ENCODE peak calls at places on chromosome X, in seven cellular contexts. One of them, this sample, is unnamed.

GRCh38 chrX:74451450-74452198 is 30.3 kb downstream of the SLC16A2 start:
- DNase-seq in CD8-positive, alpha-beta T cell: no peak
- DNase-seq in A549: no peak
- DNase-seq in AG09309: no peak
- DNase-seq in astrocyte: no peak
- DNase-seq in WERI-Rb-1: no peak
- DNase-seq in psoas muscle: no peak
- DNase-seq in this sample: no peak

GRCh38 chrX:71976753-71977152 is 66.1 kb downstream of the NHSL2 start:
- DNase-seq in CD8-positive, alpha-beta T cell: no peak
- DNase-seq in A549: no peak
- DNase-seq in AG09309: no peak
- DNase-seq in astrocyte: no peak
- DNase-seq in WERI-Rb-1: no peak
- DNase-seq in psoas muscle: no peak
- DNase-seq in this sample: no peak

GRCh38 chrX:3990569-3990968 is 277.1 kb upstream of the PRKX start:
- DNase-seq in CD8-positive, alpha-beta T cell: no peak
- DNase-seq in A549: no peak
- DNase-seq in AG09309: no peak
- DNase-seq in astrocyte: no peak
- DNase-seq in WERI-Rb-1: no peak
- DNase-seq in psoas muscle: no peak
- DNase-seq in this sample: no peak

GRCh38 chrX:31200430-31200829 is 128.6 kb upstream of the FTHL17 start:
- DNase-seq in CD8-positive, alpha-beta T cell: no peak
- DNase-seq in A549: no peak
- DNase-seq in AG09309: no peak
- DNase-seq in astrocyte: no peak
- DNase-seq in WERI-Rb-1: no peak
- DNase-seq in psoas muscle: no peak
- DNase-seq in this sample: no peak

GRCh38 chrX:16278927-16279326 is 111.6 kb downstream of the MAGEB17 start:
- DNase-seq in CD8-positive, alpha-beta T cell: no peak
- DNase-seq in A549: peak; percentile 7
- DNase-seq in AG09309: no peak
- DNase-seq in astrocyte: no peak
- DNase-seq in WERI-Rb-1: peak; percentile 17
- DNase-seq in psoas muscle: no peak
- DNase-seq in this sample: no peak

GRCh38 chrX:2707334-2707760 is 16.3 kb downstream of the CD99 start:
- DNase-seq in CD8-positive, alpha-beta T cell: peak; percentile 43
- DNase-seq in A549: peak; percentile 97
- DNase-seq in AG09309: no peak
- DNase-seq in astrocyte: peak; percentile 70
- DNase-seq in WERI-Rb-1: peak; percentile 15
- DNase-seq in psoas muscle: peak; percentile 80
- DNase-seq in this sample: peak; percentile 85

GRCh38 chrX:40922307-40922706 is 162.9 kb upstream of the USP9X start:
- DNase-seq in CD8-positive, alpha-beta T cell: no peak
- DNase-seq in A549: peak; percentile 63
- DNase-seq in AG09309: no peak
- DNase-seq in astrocyte: peak; percentile 73
- DNase-seq in WERI-Rb-1: peak; percentile 13
- DNase-seq in psoas muscle: no peak
- DNase-seq in this sample: no peak

GRCh38 chrX:107450823-107451509 is 1.5 kb downstream of the FRMPD3 start:
- DNase-seq in CD8-positive, alpha-beta T cell: no peak
- DNase-seq in A549: peak; percentile 16
- DNase-seq in AG09309: no peak
- DNase-seq in astrocyte: no peak
- DNase-seq in WERI-Rb-1: peak; percentile 59
- DNase-seq in psoas muscle: no peak
- DNase-seq in this sample: no peak

GRCh38 chrX:3950373-3950772 is 236.9 kb upstream of the PRKX start:
- DNase-seq in CD8-positive, alpha-beta T cell: no peak
- DNase-seq in A549: no peak
- DNase-seq in AG09309: no peak
- DNase-seq in astrocyte: peak; percentile 3
- DNase-seq in WERI-Rb-1: no peak
- DNase-seq in psoas muscle: no peak
- DNase-seq in this sample: no peak

GRCh38 chrX:11792461-11793421 is 34.7 kb downstream of the MSL3 start:
- DNase-seq in CD8-positive, alpha-beta T cell: peak; percentile 22
- DNase-seq in A549: peak; percentile 7
- DNase-seq in AG09309: no peak
- DNase-seq in astrocyte: no peak
- DNase-seq in WERI-Rb-1: no peak
- DNase-seq in psoas muscle: no peak
- DNase-seq in this sample: no peak

GRCh38 chrX:101602077-101602476 is 15.7 kb downstream of the ARMCX6 start:
- DNase-seq in CD8-positive, alpha-beta T cell: no peak
- DNase-seq in A549: no peak
- DNase-seq in AG09309: peak; percentile 34
- DNase-seq in astrocyte: no peak
- DNase-seq in WERI-Rb-1: no peak
- DNase-seq in psoas muscle: no peak
- DNase-seq in this sample: no peak

GRCh38 chrX:113399501-113400192 is 559.0 kb upstream of the AMOT start:
- DNase-seq in CD8-positive, alpha-beta T cell: no peak
- DNase-seq in A549: no peak
- DNase-seq in AG09309: no peak
- DNase-seq in astrocyte: peak; percentile 52
- DNase-seq in WERI-Rb-1: no peak
- DNase-seq in psoas muscle: no peak
- DNase-seq in this sample: no peak

GRCh38 chrX:74343970-74344622 is 40.1 kb downstream of the ZCCHC13 start:
- DNase-seq in CD8-positive, alpha-beta T cell: peak; percentile 4
- DNase-seq in A549: peak; percentile 93
- DNase-seq in AG09309: peak; percentile 87
- DNase-seq in astrocyte: peak; percentile 88
- DNase-seq in WERI-Rb-1: peak; percentile 52
- DNase-seq in psoas muscle: no peak
- DNase-seq in this sample: peak; percentile 71

GRCh38 chrX:82335772-82336171 is 1133.9 kb downstream of the SH3BGRL start:
- DNase-seq in CD8-positive, alpha-beta T cell: no peak
- DNase-seq in A549: no peak
- DNase-seq in AG09309: no peak
- DNase-seq in astrocyte: no peak
- DNase-seq in WERI-Rb-1: no peak
- DNase-seq in psoas muscle: no peak
- DNase-seq in this sample: no peak

GRCh38 chrX:138298268-138298667 is 413.2 kb downstream of the FGF13 start:
- DNase-seq in CD8-positive, alpha-beta T cell: no peak
- DNase-seq in A549: no peak
- DNase-seq in AG09309: no peak
- DNase-seq in astrocyte: no peak
- DNase-seq in WERI-Rb-1: no peak
- DNase-seq in psoas muscle: no peak
- DNase-seq in this sample: no peak
- TF ChIP-seq CTCF in CD8-positive, alpha-beta T cell: no peak
- TF ChIP-seq CTCF in A549: no peak
- TF ChIP-seq CTCF in AG09309: no peak
- TF ChIP-seq CTCF in astrocyte: no peak
- TF ChIP-seq CTCF in WERI-Rb-1: no peak
- TF ChIP-seq CTCF in psoas muscle: peak; percentile 13
- TF ChIP-seq CTCF in this sample: no peak

DNA sequence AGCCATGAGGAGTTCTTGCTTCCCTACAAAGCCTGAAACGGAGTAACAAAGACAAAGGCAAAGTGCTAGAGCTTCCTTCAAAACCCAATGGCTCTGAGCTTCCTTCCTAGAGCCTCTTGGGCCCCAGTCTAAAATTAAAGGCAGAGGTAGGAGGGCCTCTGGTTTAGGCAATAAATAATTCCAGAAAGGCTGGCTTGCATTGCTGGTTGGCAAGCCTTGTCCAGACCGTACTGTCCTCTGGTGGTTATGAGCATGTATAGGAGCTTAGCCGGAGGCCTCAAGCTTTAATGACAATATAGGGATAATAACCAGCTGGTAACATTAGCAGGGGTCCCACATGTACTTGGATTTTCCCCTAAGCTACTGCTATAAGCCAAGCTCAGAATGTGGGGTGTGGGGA is 237.3 kb downstream of the AR start:
- DNase-seq in CD8-positive, alpha-beta T cell: no peak
- DNase-seq in A549: peak; percentile 2
- DNase-seq in AG09309: no peak
- DNase-seq in astrocyte: no peak
- DNase-seq in WERI-Rb-1: no peak
- DNase-seq in psoas muscle: peak; percentile 52
- DNase-seq in this sample: no peak
- TF ChIP-seq CTCF in CD8-positive, alpha-beta T cell: no peak
- TF ChIP-seq CTCF in A549: no peak
- TF ChIP-seq CTCF in AG09309: peak; percentile 52
- TF ChIP-seq CTCF in astrocyte: no peak
- TF ChIP-seq CTCF in WERI-Rb-1: no peak
- TF ChIP-seq CTCF in psoas muscle: peak; percentile 46
- TF ChIP-seq CTCF in this sample: peak; percentile 54

GRCh38 chrX:118513120-118513899 is 17.7 kb downstream of the DOCK11 start:
- DNase-seq in CD8-positive, alpha-beta T cell: no peak
- DNase-seq in A549: no peak
- DNase-seq in AG09309: no peak
- DNase-seq in astrocyte: no peak
- DNase-seq in WERI-Rb-1: no peak
- DNase-seq in psoas muscle: no peak
- DNase-seq in this sample: no peak

GRCh38 chrX:118507766-118508165 is 12.2 kb downstream of the DOCK11 start:
- DNase-seq in CD8-positive, alpha-beta T cell: no peak
- DNase-seq in A549: no peak
- DNase-seq in AG09309: no peak
- DNase-seq in astrocyte: no peak
- DNase-seq in WERI-Rb-1: no peak
- DNase-seq in psoas muscle: no peak
- DNase-seq in this sample: no peak

GRCh38 chrX:118508221-118508620 is 12.6 kb downstream of the DOCK11 start:
- DNase-seq in CD8-positive, alpha-beta T cell: no peak
- DNase-seq in A549: no peak
- DNase-seq in AG09309: no peak
- DNase-seq in astrocyte: no peak
- DNase-seq in WERI-Rb-1: no peak
- DNase-seq in psoas muscle: no peak
- DNase-seq in this sample: no peak

GRCh38 chrX:118508690-118509089 is 13.1 kb downstream of the DOCK11 start:
- DNase-seq in CD8-positive, alpha-beta T cell: no peak
- DNase-seq in A549: no peak
- DNase-seq in AG09309: no peak
- DNase-seq in astrocyte: no peak
- DNase-seq in WERI-Rb-1: no peak
- DNase-seq in psoas muscle: no peak
- DNase-seq in this sample: no peak

GRCh38 chrX:118510076-118510475 is 14.5 kb downstream of the DOCK11 start:
- DNase-seq in CD8-positive, alpha-beta T cell: no peak
- DNase-seq in A549: no peak
- DNase-seq in AG09309: no peak
- DNase-seq in astrocyte: no peak
- DNase-seq in WERI-Rb-1: no peak
- DNase-seq in psoas muscle: no peak
- DNase-seq in this sample: no peak
- TF ChIP-seq CTCF in CD8-positive, alpha-beta T cell: no peak
- TF ChIP-seq CTCF in A549: no peak
- TF ChIP-seq CTCF in AG09309: no peak
- TF ChIP-seq CTCF in astrocyte: no peak
- TF ChIP-seq CTCF in WERI-Rb-1: no peak
- TF ChIP-seq CTCF in psoas muscle: no peak
- TF ChIP-seq CTCF in this sample: no peak

GRCh38 chrX:77431227-77431626 is 16.0 kb upstream of the FGF16 start:
- DNase-seq in CD8-positive, alpha-beta T cell: no peak
- DNase-seq in A549: no peak
- DNase-seq in AG09309: peak; percentile 34
- DNase-seq in astrocyte: peak; percentile 58
- DNase-seq in WERI-Rb-1: peak; percentile 11
- DNase-seq in psoas muscle: no peak
- DNase-seq in this sample: peak; percentile 29
- TF ChIP-seq CTCF in CD8-positive, alpha-beta T cell: no peak
- TF ChIP-seq CTCF in A549: no peak
- TF ChIP-seq CTCF in AG09309: peak; percentile 15
- TF ChIP-seq CTCF in astrocyte: no peak
- TF ChIP-seq CTCF in WERI-Rb-1: no peak
- TF ChIP-seq CTCF in psoas muscle: no peak
- TF ChIP-seq CTCF in this sample: peak; percentile 6

GRCh38 chrX:136291824-136292223 is 8.9 kb upstream of the ADGRG4 start:
- DNase-seq in CD8-positive, alpha-beta T cell: no peak
- DNase-seq in A549: no peak
- DNase-seq in AG09309: no peak
- DNase-seq in astrocyte: no peak
- DNase-seq in WERI-Rb-1: no peak
- DNase-seq in psoas muscle: no peak
- DNase-seq in this sample: no peak
- TF ChIP-seq CTCF in CD8-positive, alpha-beta T cell: no peak
- TF ChIP-seq CTCF in A549: no peak
- TF ChIP-seq CTCF in AG09309: no peak
- TF ChIP-seq CTCF in astrocyte: no peak
- TF ChIP-seq CTCF in WERI-Rb-1: no peak
- TF ChIP-seq CTCF in psoas muscle: no peak
- TF ChIP-seq CTCF in this sample: no peak

GRCh38 chrX:18676470-18676869 is 4.6 kb upstream of the RS1 start:
- DNase-seq in CD8-positive, alpha-beta T cell: no peak
- DNase-seq in A549: peak; percentile 37
- DNase-seq in AG09309: no peak
- DNase-seq in astrocyte: no peak
- DNase-seq in WERI-Rb-1: no peak
- DNase-seq in psoas muscle: no peak
- DNase-seq in this sample: no peak
- TF ChIP-seq CTCF in CD8-positive, alpha-beta T cell: no peak
- TF ChIP-seq CTCF in A549: no peak
- TF ChIP-seq CTCF in AG09309: peak; percentile 20
- TF ChIP-seq CTCF in astrocyte: peak; percentile 24
- TF ChIP-seq CTCF in WERI-Rb-1: no peak
- TF ChIP-seq CTCF in psoas muscle: no peak
- TF ChIP-seq CTCF in this sample: peak; percentile 4

DNA sequence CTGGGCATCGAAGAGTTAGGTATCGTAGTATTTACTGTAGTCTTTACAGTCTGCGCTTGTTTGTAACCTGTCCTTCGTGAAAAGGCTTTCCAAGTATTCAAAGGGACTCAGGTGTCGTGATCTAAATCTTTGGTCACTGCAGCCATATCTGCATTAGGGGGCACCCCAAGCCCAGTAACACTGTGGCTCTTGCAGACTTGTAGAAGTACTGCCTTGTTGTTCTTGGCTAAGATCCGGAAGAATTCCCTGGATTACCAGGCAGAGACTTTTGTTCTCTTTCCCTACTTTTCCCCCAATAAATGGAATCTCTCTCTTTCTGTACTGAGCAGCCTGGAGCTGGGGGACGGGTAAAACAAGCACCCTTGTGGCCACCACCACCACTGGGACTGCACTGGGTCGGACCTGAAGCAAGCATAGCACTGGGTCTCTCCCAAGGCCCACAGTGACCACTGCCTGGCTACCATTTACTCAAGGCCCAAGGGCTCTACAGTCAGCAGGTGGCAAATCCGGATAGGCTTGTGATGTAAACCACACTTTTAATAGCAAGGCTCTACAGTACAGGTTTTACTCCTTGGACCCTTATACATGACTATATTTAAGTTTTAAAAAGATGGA is 12.0 kb downstream of the CXorf58 start:
- DNase-seq in CD8-positive, alpha-beta T cell: no peak
- DNase-seq in A549: no peak
- DNase-seq in AG09309: no peak
- DNase-seq in astrocyte: no peak
- DNase-seq in WERI-Rb-1: peak; percentile 26
- DNase-seq in psoas muscle: no peak
- DNase-seq in this sample: no peak
- TF ChIP-seq CTCF in CD8-positive, alpha-beta T cell: no peak
- TF ChIP-seq CTCF in A549: no peak
- TF ChIP-seq CTCF in AG09309: no peak
- TF ChIP-seq CTCF in astrocyte: no peak
- TF ChIP-seq CTCF in WERI-Rb-1: no peak
- TF ChIP-seq CTCF in psoas muscle: no peak
- TF ChIP-seq CTCF in this sample: no peak

GRCh38 chrX:21985332-21985777 is 44.8 kb downstream of the SMS start:
- DNase-seq in CD8-positive, alpha-beta T cell: peak; percentile 37
- DNase-seq in A549: peak; percentile 76
- DNase-seq in AG09309: peak; percentile 45
- DNase-seq in astrocyte: peak; percentile 51
- DNase-seq in WERI-Rb-1: peak; percentile 65
- DNase-seq in psoas muscle: no peak
- DNase-seq in this sample: peak; percentile 46
- TF ChIP-seq CTCF in CD8-positive, alpha-beta T cell: peak; percentile 71
- TF ChIP-seq CTCF in A549: peak; percentile 88
- TF ChIP-seq CTCF in AG09309: peak; percentile 88
- TF ChIP-seq CTCF in astrocyte: peak; percentile 96
- TF ChIP-seq CTCF in WERI-Rb-1: peak; percentile 78
- TF ChIP-seq CTCF in psoas muscle: peak; percentile 96
- TF ChIP-seq CTCF in this sample: peak; percentile 93